ENCODE peak calls at places on chromosomes 6 and 20, in six cellular contexts. One of them, this sample, is unnamed.

GRCh38 chr6:8361259-8361658 is 74.1 kb downstream of the SLC35B3 start:
- DNase-seq in CD4-positive, alpha-beta memory T cell: no peak
- DNase-seq in PC-3: no peak
- DNase-seq in adrenal gland: no peak
- DNase-seq in heart left ventricle: no peak
- DNase-seq in upper lobe of right lung: no peak
- DNase-seq in this sample: no peak

GRCh38 chr6:43125119-43125518 is 46.0 kb upstream of the SRF start:
- DNase-seq in CD4-positive, alpha-beta memory T cell: no peak
- DNase-seq in PC-3: no peak
- DNase-seq in adrenal gland: no peak
- DNase-seq in heart left ventricle: no peak
- DNase-seq in upper lobe of right lung: no peak
- DNase-seq in this sample: no peak

GRCh38 chr6:111828799-111829198 is 44.5 kb downstream of the FYN start:
- DNase-seq in CD4-positive, alpha-beta memory T cell: no peak
- DNase-seq in PC-3: no peak
- DNase-seq in adrenal gland: no peak
- DNase-seq in heart left ventricle: no peak
- DNase-seq in upper lobe of right lung: no peak
- DNase-seq in this sample: no peak

GRCh38 chr6:105886812-105887513 is 199.2 kb upstream of the PRDM1 start:
- DNase-seq in CD4-positive, alpha-beta memory T cell: no peak
- DNase-seq in PC-3: no peak
- DNase-seq in adrenal gland: no peak
- DNase-seq in heart left ventricle: no peak
- DNase-seq in upper lobe of right lung: no peak
- DNase-seq in this sample: no peak

GRCh38 chr6:107618672-107619071 is 128.8 kb downstream of the SOBP start:
- DNase-seq in CD4-positive, alpha-beta memory T cell: peak; percentile 62
- DNase-seq in PC-3: no peak
- DNase-seq in adrenal gland: no peak
- DNase-seq in heart left ventricle: no peak
- DNase-seq in upper lobe of right lung: no peak
- DNase-seq in this sample: no peak

GRCh38 chr6:75402296-75402695 is 91.3 kb downstream of the FILIP1 start:
- DNase-seq in CD4-positive, alpha-beta memory T cell: no peak
- DNase-seq in PC-3: peak; percentile 54
- DNase-seq in adrenal gland: no peak
- DNase-seq in heart left ventricle: no peak
- DNase-seq in upper lobe of right lung: no peak
- DNase-seq in this sample: peak; percentile 22

GRCh38 chr6:12592634-12593033 is 123.9 kb upstream of the PHACTR1 start:
- DNase-seq in CD4-positive, alpha-beta memory T cell: no peak
- DNase-seq in PC-3: peak; percentile 76
- DNase-seq in adrenal gland: no peak
- DNase-seq in heart left ventricle: no peak
- DNase-seq in upper lobe of right lung: no peak
- DNase-seq in this sample: no peak

GRCh38 chr6:25655746-25656145 is 3.7 kb downstream of the SCGN start:
- DNase-seq in CD4-positive, alpha-beta memory T cell: no peak
- DNase-seq in PC-3: peak; percentile 12
- DNase-seq in adrenal gland: no peak
- DNase-seq in heart left ventricle: no peak
- DNase-seq in upper lobe of right lung: no peak
- DNase-seq in this sample: no peak

GRCh38 chr20:58246346-58246745 is 17.9 kb upstream of the ANKRD60 start:
- DNase-seq in CD4-positive, alpha-beta memory T cell: no peak
- DNase-seq in PC-3: peak; percentile 59
- DNase-seq in adrenal gland: no peak
- DNase-seq in heart left ventricle: no peak
- DNase-seq in upper lobe of right lung: no peak
- DNase-seq in this sample: no peak

GRCh38 chr20:58209652-58210397 is 18.6 kb downstream of the ANKRD60 start:
- DNase-seq in CD4-positive, alpha-beta memory T cell: peak; percentile 80
- DNase-seq in PC-3: peak; percentile 94
- DNase-seq in adrenal gland: peak; percentile 79
- DNase-seq in heart left ventricle: peak; percentile 93
- DNase-seq in upper lobe of right lung: peak; percentile 92
- DNase-seq in this sample: peak; percentile 81

GRCh38 chr20:47444584-47444983 is 57.1 kb upstream of the NCOA3 start:
- DNase-seq in CD4-positive, alpha-beta memory T cell: no peak
- DNase-seq in PC-3: no peak
- DNase-seq in adrenal gland: no peak
- DNase-seq in heart left ventricle: no peak
- DNase-seq in upper lobe of right lung: no peak
- DNase-seq in this sample: no peak

GRCh38 chr20:25284131-25284601 is 36.3 kb downstream of the PYGB start:
- DNase-seq in CD4-positive, alpha-beta memory T cell: no peak
- DNase-seq in PC-3: no peak
- DNase-seq in adrenal gland: peak; percentile 4
- DNase-seq in heart left ventricle: peak; percentile 20
- DNase-seq in upper lobe of right lung: peak; percentile 56
- DNase-seq in this sample: peak; percentile 18

GRCh38 chr20:49169547-49169946 is 18.6 kb downstream of the STAU1 start:
- DNase-seq in CD4-positive, alpha-beta memory T cell: no peak
- DNase-seq in PC-3: no peak
- DNase-seq in adrenal gland: no peak
- DNase-seq in heart left ventricle: no peak
- DNase-seq in upper lobe of right lung: no peak
- DNase-seq in this sample: no peak

GRCh38 chr6:134539865-134540323 is 222.0 kb upstream of the SGK1 start:
- DNase-seq in CD4-positive, alpha-beta memory T cell: peak; percentile 22
- DNase-seq in PC-3: no peak
- DNase-seq in adrenal gland: peak; percentile 25
- DNase-seq in heart left ventricle: no peak
- DNase-seq in upper lobe of right lung: no peak
- DNase-seq in this sample: no peak

GRCh38 chr6:41646026-41646795 is 7.9 kb downstream of the MDFI start:
- DNase-seq in CD4-positive, alpha-beta memory T cell: no peak
- DNase-seq in PC-3: no peak
- DNase-seq in adrenal gland: no peak
- DNase-seq in heart left ventricle: no peak
- DNase-seq in upper lobe of right lung: peak; percentile 46
- DNase-seq in this sample: no peak

GRCh38 chr6:1624071-1624847 is 14.5 kb downstream of the FOXC1 start:
- DNase-seq in CD4-positive, alpha-beta memory T cell: no peak
- DNase-seq in PC-3: no peak
- DNase-seq in adrenal gland: peak; percentile 34
- DNase-seq in heart left ventricle: no peak
- DNase-seq in upper lobe of right lung: no peak
- DNase-seq in this sample: peak; percentile 82

GRCh38 chr6:26322645-26323482 is 42.1 kb upstream of the BTN3A2 start:
- DNase-seq in CD4-positive, alpha-beta memory T cell: peak; percentile 80
- DNase-seq in PC-3: peak; percentile 96
- DNase-seq in adrenal gland: peak; percentile 58
- DNase-seq in heart left ventricle: no peak
- DNase-seq in upper lobe of right lung: no peak
- DNase-seq in this sample: no peak

GRCh38 chr6:10901751-10902150 is 14.9 kb downstream of the SYCP2L start:
- DNase-seq in CD4-positive, alpha-beta memory T cell: no peak
- DNase-seq in PC-3: no peak
- DNase-seq in adrenal gland: no peak
- DNase-seq in heart left ventricle: no peak
- DNase-seq in upper lobe of right lung: no peak
- DNase-seq in this sample: no peak

GRCh38 chr6:36780517-36781210 is 58.6 kb downstream of the CPNE5 start:
- DNase-seq in CD4-positive, alpha-beta memory T cell: no peak
- DNase-seq in PC-3: no peak
- DNase-seq in adrenal gland: no peak
- DNase-seq in heart left ventricle: no peak
- DNase-seq in upper lobe of right lung: no peak
- DNase-seq in this sample: peak; percentile 41

GRCh38 chr6:73653571-73654424 is at the start of gene SLC17A5:
- DNase-seq in CD4-positive, alpha-beta memory T cell: peak; percentile 82
- DNase-seq in PC-3: peak; percentile 91
- DNase-seq in adrenal gland: peak; percentile 94
- DNase-seq in heart left ventricle: peak; percentile 96
- DNase-seq in upper lobe of right lung: peak; percentile 97
- DNase-seq in this sample: peak; percentile 93

GRCh38 chr6:98136333-98136732 is 698.0 kb upstream of the POU3F2 start:
- DNase-seq in CD4-positive, alpha-beta memory T cell: no peak
- DNase-seq in PC-3: no peak
- DNase-seq in adrenal gland: no peak
- DNase-seq in heart left ventricle: no peak
- DNase-seq in upper lobe of right lung: no peak
- DNase-seq in this sample: no peak

GRCh38 chr20:17966432-17967312 is 1.9 kb downstream of the SNX5 start:
- DNase-seq in CD4-positive, alpha-beta memory T cell: peak; percentile 47
- DNase-seq in PC-3: peak; percentile 51
- DNase-seq in adrenal gland: no peak
- DNase-seq in heart left ventricle: no peak
- DNase-seq in upper lobe of right lung: no peak
- DNase-seq in this sample: no peak

GRCh38 chr20:18430172-18430826 is 36.5 kb downstream of the DZANK1 start:
- DNase-seq in CD4-positive, alpha-beta memory T cell: no peak
- DNase-seq in PC-3: no peak
- DNase-seq in adrenal gland: no peak
- DNase-seq in heart left ventricle: no peak
- DNase-seq in upper lobe of right lung: no peak
- DNase-seq in this sample: no peak

GRCh38 chr20:3889489-3890409 is 562 bp downstream of the PANK2 start:
- DNase-seq in CD4-positive, alpha-beta memory T cell: peak; percentile 22
- DNase-seq in PC-3: peak; percentile 27
- DNase-seq in adrenal gland: peak; percentile 30
- DNase-seq in heart left ventricle: peak; percentile 77
- DNase-seq in upper lobe of right lung: peak; percentile 79
- DNase-seq in this sample: peak; percentile 47

GRCh38 chr6:99589907-99590493 is 16.6 kb upstream of the PRDM13 start:
- DNase-seq in CD4-positive, alpha-beta memory T cell: no peak
- DNase-seq in PC-3: no peak
- DNase-seq in adrenal gland: no peak
- DNase-seq in heart left ventricle: no peak
- DNase-seq in upper lobe of right lung: no peak
- DNase-seq in this sample: no peak
- H3K27me3 ChIP-seq in CD4-positive, alpha-beta memory T cell: peaks cover 36% of the 10 kb centered on the region
- H3K27me3 ChIP-seq in PC-3: peaks cover 24% of the 10 kb centered on the region
- H3K27me3 ChIP-seq in adrenal gland: peaks cover 60% of the 10 kb centered on the region
- H3K27me3 ChIP-seq in heart left ventricle: peaks cover 30% of the 10 kb centered on the region
- H3K27me3 ChIP-seq in upper lobe of right lung: peaks cover 79% of the 10 kb centered on the region
- H3K27me3 ChIP-seq in this sample: no peaks in the 10 kb centered on the region

GRCh38 chr6:61192610-61193009 is 1093.4 kb downstream of the KHDRBS2 start:
- DNase-seq in CD4-positive, alpha-beta memory T cell: no peak
- DNase-seq in PC-3: no peak
- DNase-seq in adrenal gland: no peak
- DNase-seq in heart left ventricle: no peak
- DNase-seq in upper lobe of right lung: no peak
- DNase-seq in this sample: no peak

DNA sequence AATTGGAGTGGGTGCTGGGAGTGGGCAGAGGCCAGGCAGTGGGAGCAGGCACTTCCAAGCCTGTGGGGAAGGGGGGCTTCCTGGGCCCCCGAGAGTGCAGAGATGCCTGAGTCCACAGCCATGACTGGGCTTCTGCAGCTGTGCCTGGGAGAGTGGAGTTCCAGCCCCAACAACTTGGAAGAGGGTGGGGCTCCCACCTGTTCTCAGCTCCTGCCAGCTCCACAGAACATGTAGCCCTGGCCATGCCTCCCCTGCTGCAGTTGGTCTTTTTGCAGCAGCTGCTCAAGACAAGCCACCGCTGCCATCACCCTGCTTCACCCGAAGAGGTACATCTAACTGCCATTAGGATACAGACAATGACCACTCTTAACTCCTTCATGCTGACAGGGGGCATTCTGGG is 1092.3 kb downstream of the KHDRBS2 start:
- DNase-seq in CD4-positive, alpha-beta memory T cell: no peak
- DNase-seq in PC-3: no peak
- DNase-seq in adrenal gland: no peak
- DNase-seq in heart left ventricle: no peak
- DNase-seq in upper lobe of right lung: no peak
- DNase-seq in this sample: no peak
- H3K9me3 ChIP-seq in CD4-positive, alpha-beta memory T cell: no peaks in the 10 kb centered on the region
- H3K9me3 ChIP-seq in PC-3: no peaks in the 10 kb centered on the region
- H3K9me3 ChIP-seq in adrenal gland: no peaks in the 10 kb centered on the region
- H3K9me3 ChIP-seq in heart left ventricle: no peaks in the 10 kb centered on the region
- H3K9me3 ChIP-seq in upper lobe of right lung: peaks cover 7% of the 10 kb centered on the region
- H3K9me3 ChIP-seq in this sample: no peaks in the 10 kb centered on the region

GRCh38 chr6:33204165-33204414 is 365 bp upstream of the HSD17B8 start:
- DNase-seq in CD4-positive, alpha-beta memory T cell: no peak
- DNase-seq in PC-3: no peak
- DNase-seq in adrenal gland: no peak
- DNase-seq in heart left ventricle: no peak
- DNase-seq in upper lobe of right lung: no peak
- DNase-seq in this sample: no peak
- H3K4me3 ChIP-seq in CD4-positive, alpha-beta memory T cell: no peak overlapping the region
- H3K4me3 ChIP-seq in PC-3: no peak overlapping the region
- H3K4me3 ChIP-seq in adrenal gland: no peak overlapping the region
- H3K4me3 ChIP-seq in heart left ventricle: peak overlapping the region; percentile 61
- H3K4me3 ChIP-seq in upper lobe of right lung: peak overlapping the region; percentile 82
- H3K4me3 ChIP-seq in this sample: no peak overlapping the region

GRCh38 chr20:61360940-61361339 is 108.9 kb downstream of the CDH4 start:
- DNase-seq in CD4-positive, alpha-beta memory T cell: no peak
- DNase-seq in PC-3: no peak
- DNase-seq in adrenal gland: no peak
- DNase-seq in heart left ventricle: no peak
- DNase-seq in upper lobe of right lung: no peak
- DNase-seq in this sample: no peak

GRCh38 chr20:61361501-61361900 is 109.4 kb downstream of the CDH4 start:
- DNase-seq in CD4-positive, alpha-beta memory T cell: no peak
- DNase-seq in PC-3: no peak
- DNase-seq in adrenal gland: no peak
- DNase-seq in heart left ventricle: no peak
- DNase-seq in upper lobe of right lung: no peak
- DNase-seq in this sample: no peak

GRCh38 chr20:61359254-61359653 is 107.2 kb downstream of the CDH4 start:
- DNase-seq in CD4-positive, alpha-beta memory T cell: no peak
- DNase-seq in PC-3: no peak
- DNase-seq in adrenal gland: no peak
- DNase-seq in heart left ventricle: no peak
- DNase-seq in upper lobe of right lung: no peak
- DNase-seq in this sample: no peak

GRCh38 chr20:61360296-61360695 is 108.2 kb downstream of the CDH4 start:
- DNase-seq in CD4-positive, alpha-beta memory T cell: no peak
- DNase-seq in PC-3: no peak
- DNase-seq in adrenal gland: no peak
- DNase-seq in heart left ventricle: no peak
- DNase-seq in upper lobe of right lung: no peak
- DNase-seq in this sample: no peak

DNA sequence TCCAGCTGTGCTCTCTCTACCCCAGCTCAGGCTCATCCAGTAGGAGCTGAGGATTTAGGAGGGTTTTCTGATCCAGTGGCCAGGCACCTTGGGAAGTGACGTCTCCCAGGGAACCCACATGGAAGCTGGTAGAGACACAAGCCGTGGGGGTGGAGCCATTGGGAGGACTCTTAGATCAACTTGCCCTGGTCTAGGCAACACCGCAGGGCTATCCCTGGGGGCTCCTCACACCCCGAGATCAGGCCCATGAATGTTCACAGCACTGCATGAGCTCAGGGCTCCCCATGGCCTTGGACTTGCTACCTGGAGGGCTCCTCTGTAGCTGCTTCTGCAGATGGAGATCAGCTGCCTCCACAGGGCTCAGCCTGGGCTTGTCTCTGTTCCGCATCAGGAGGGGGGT is 112.1 kb downstream of the CDH4 start:
- DNase-seq in CD4-positive, alpha-beta memory T cell: no peak
- DNase-seq in PC-3: no peak
- DNase-seq in adrenal gland: no peak
- DNase-seq in heart left ventricle: no peak
- DNase-seq in upper lobe of right lung: no peak
- DNase-seq in this sample: no peak
- H3K27me3 ChIP-seq in CD4-positive, alpha-beta memory T cell: no peaks in the 10 kb centered on the region
- H3K27me3 ChIP-seq in PC-3: peaks cover 36% of the 10 kb centered on the region
- H3K27me3 ChIP-seq in adrenal gland: no peaks in the 10 kb centered on the region
- H3K27me3 ChIP-seq in heart left ventricle: peaks cover 2% of the 10 kb centered on the region
- H3K27me3 ChIP-seq in upper lobe of right lung: no peaks in the 10 kb centered on the region
- H3K27me3 ChIP-seq in this sample: no peaks in the 10 kb centered on the region

GRCh38 chr20:59650418-59650817 is 46.1 kb downstream of the PHACTR3 start:
- DNase-seq in CD4-positive, alpha-beta memory T cell: no peak
- DNase-seq in PC-3: no peak
- DNase-seq in adrenal gland: no peak
- DNase-seq in heart left ventricle: no peak
- DNase-seq in upper lobe of right lung: no peak
- DNase-seq in this sample: no peak
- H3K9me3 ChIP-seq in CD4-positive, alpha-beta memory T cell: no peaks in the 10 kb centered on the region
- H3K9me3 ChIP-seq in PC-3: no peaks in the 10 kb centered on the region
- H3K9me3 ChIP-seq in adrenal gland: no peaks in the 10 kb centered on the region
- H3K9me3 ChIP-seq in heart left ventricle: no peaks in the 10 kb centered on the region
- H3K9me3 ChIP-seq in upper lobe of right lung: no peaks in the 10 kb centered on the region
- H3K9me3 ChIP-seq in this sample: no peaks in the 10 kb centered on the region